ENCODE peak calls at places on chromosomes 13 and 19, in ten cellular contexts. M, A, T, N, Q, V, P, J, Y and F are unnamed samples.

GRCh38 chr19:35344511-35345031 is 3.1 kb upstream of the FFAR1 start:
- DNase-seq in A (no peak), N (no peak), P (no peak), V (no peak), Y (peak; percentile 3), T (no peak), M (no peak), J (no peak), Q (no peak), F (no peak)

GRCh38 chr19:39474139-39474620 is 6.5 kb upstream of the TIMM50 start:
- DNase-seq in M (peak; percentile 37), Y (peak; percentile 60), V (peak; percentile 47), T (peak; percentile 64), P (no peak), N (peak; percentile 53), J (peak; percentile 46), Q (peak; percentile 83), A (peak; percentile 18), F (no peak)

GRCh38 chr13:79389031-79389430 is 17.0 kb downstream of the RBM26 start:
- DNase-seq in J (no peak), Q (no peak), M (no peak), T (no peak), N (no peak), V (no peak), P (no peak), Y (no peak), A (no peak), F (no peak)

GRCh38 chr19:18737337-18737953 is 53.7 kb downstream of the COMP start:
- DNase-seq in N (no peak), T (no peak), J (no peak), A (no peak), Q (no peak), Y (peak; percentile 51), M (no peak), V (no peak), P (no peak), F (no peak)

GRCh38 chr19:17830567-17831418 is 9.5 kb upstream of the INSL3 start:
- DNase-seq in M (peak; percentile 47), P (no peak), T (peak; percentile 91), N (peak; percentile 67), A (no peak), Q (peak; percentile 93), Y (peak; percentile 86), J (peak; percentile 76), V (peak; percentile 84), F (peak; percentile 51)

GRCh38 chr13:77309254-77309653 is 17.6 kb downstream of the MYCBP2 start:
- DNase-seq in V (peak; percentile 65), M (no peak), T (no peak), A (no peak), J (no peak), N (no peak), Y (no peak), P (no peak), Q (no peak), F (no peak)

GRCh38 chr13:23949736-23950135 is 52.4 kb upstream of the C1QTNF9B start:
- DNase-seq in J (no peak), P (no peak), N (no peak), M (no peak), V (no peak), Y (no peak), A (no peak), T (no peak), Q (peak; percentile 40), F (no peak)

GRCh38 chr13:55483626-55484158 is 1657.0 kb upstream of the PRR20A start:
- DNase-seq in V (no peak), M (no peak), A (no peak), J (no peak), N (no peak), P (no peak), T (no peak), Y (peak; percentile 31), Q (no peak), F (no peak)

GRCh38 chr19:4369888-4370260 is 26.5 kb downstream of the MPND start:
- DNase-seq in Q (peak; percentile 78), N (no peak), J (no peak), Y (peak; percentile 33), M (peak; percentile 62), V (peak; percentile 32), A (peak; percentile 83), P (peak; percentile 57), T (no peak), F (peak; percentile 61)

GRCh38 chr19:3785464-3785937 is 680 bp downstream of the MATK start:
- DNase-seq in V (no peak), M (no peak), J (no peak), N (no peak), A (no peak), T (no peak), Q (no peak), Y (no peak), P (peak; percentile 78), F (peak; percentile 28)

GRCh38 chr19:11160119-11160768 is 4.7 kb upstream of the SPC24 start:
- DNase-seq in N (peak; percentile 78), Q (no peak), P (no peak), T (no peak), Y (no peak), J (peak; percentile 78), A (no peak), M (peak; percentile 49), V (peak; percentile 71), F (peak; percentile 49)

DNA sequence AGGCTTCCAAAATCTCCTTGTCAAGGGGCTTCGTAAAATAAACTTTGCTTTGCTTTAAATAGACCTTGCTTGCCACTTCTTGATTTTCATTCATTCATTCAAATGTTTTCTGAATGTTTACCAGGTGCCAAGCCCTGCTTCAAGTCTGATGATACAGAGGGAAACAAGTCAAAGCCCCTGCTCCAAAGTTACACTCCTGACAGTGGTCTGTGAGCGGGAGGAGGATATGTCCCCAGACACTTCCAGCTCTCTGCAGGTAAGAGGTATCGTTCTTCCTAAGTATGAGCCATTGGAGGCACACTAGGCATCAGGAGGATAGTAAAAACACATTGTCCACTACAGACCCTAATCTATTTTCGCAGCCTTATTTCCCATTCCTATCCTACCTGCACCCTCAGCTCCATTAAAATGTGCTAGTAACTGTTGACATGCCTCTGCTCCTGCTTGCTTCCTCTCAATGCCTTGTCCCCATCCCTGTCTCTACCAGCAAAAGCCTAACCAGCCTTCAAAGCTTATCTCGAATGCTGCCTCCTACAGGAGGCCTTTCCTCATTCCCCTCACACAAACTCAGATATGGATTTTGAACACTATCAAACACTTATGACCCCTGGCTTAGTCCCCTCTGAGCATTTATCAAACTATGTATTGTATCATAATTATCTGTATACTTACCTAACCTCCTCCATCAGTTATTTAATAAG is 6.2 kb upstream of the WBP4 start:
- DNase-seq in Y (no peak), T (peak; percentile 33), A (no peak), V (no peak), J (no peak), P (no peak), Q (no peak), N (no peak), M (no peak), F (peak; percentile 31)
- TF ChIP-seq CTCF in Y (peak; percentile 17), T (peak; percentile 21), A (peak; percentile 20), V (peak; percentile 49), J (peak; percentile 30), P (peak; percentile 28), Q (no peak), N (peak; percentile 25), M (peak; percentile 26), F (peak; percentile 12)

DNA sequence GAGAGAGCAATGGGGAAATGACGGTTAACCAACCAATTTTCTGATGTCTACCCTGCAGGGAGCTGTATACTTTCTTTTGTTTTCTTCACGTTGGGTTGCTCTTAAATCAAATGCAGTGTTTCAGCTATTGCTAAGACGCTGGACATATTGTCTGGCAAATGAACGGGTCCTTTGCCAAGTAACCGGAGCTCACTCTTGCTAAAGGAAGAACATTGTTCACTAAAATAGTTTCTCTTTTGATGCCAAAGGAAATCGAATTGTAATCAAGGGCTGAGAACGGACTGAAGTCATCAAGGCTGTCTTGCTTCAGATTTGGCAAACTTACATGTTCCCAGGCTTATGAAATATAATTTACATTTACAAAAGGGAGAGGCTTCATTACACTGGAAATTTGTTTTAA is 142.3 kb upstream of the ARGLU1 start:
- DNase-seq in Q (no peak), Y (no peak), V (peak; percentile 9), A (no peak), P (no peak), N (peak; percentile 43), J (peak; percentile 74), T (no peak), M (peak; percentile 70), F (peak; percentile 67)
- H3K4me3 ChIP-seq in Q (no peak overlapping the region), Y (no peak overlapping the region), V (no peak overlapping the region), A (no peak overlapping the region), P (no peak overlapping the region), N (no peak overlapping the region), J (peak overlapping the region; percentile 28), T (no peak overlapping the region), M (no peak overlapping the region), F (no peak overlapping the region)

GRCh38 chr13:25927966-25928365 is 123.8 kb downstream of the SHISA2 start:
- DNase-seq in J (no peak), M (no peak), A (no peak), N (no peak), V (no peak), T (no peak), P (no peak), Y (no peak), Q (no peak), F (no peak)
- TF ChIP-seq CTCF in J (no peak), M (no peak), A (no peak), N (no peak), V (no peak), T (no peak), P (no peak), Y (no peak), Q (no peak), F (no peak)

DNA sequence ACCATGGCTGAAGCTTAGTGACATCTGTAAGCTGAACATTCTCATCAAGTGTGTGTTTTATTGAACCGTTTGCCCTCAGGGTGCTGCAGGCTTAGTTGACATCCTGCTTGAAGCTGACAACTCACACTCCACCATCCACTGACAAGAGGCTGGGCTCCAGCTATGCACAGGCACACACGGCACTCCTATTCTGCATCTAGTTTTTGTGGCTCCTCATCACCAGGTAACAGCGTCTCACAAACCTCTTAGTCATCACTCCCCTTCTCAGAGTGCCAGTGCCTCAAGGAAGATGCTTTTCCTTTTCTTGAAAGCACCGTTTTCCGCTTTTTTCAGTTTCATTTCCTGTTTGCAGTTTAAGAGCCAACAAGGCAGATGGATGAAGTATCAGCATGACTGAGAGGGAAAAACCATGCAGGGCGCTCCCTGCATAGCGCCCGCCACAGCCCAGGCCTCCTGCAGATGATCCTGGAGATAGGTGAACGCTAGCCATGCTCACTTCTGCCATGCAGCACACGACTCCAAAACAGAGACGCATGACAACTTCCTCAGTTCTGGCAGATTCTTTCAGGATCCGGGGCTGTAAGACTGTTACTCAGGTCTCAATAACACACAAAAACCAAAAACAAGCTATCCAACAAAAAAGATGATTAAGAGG is 491.3 kb downstream of the COG6 start:
- DNase-seq in J (no peak), Q (no peak), Y (no peak), N (no peak), M (peak; percentile 38), A (no peak), P (no peak), T (no peak), V (no peak), F (no peak)
- H3K4me3 ChIP-seq in J (no peak overlapping the region), Q (no peak overlapping the region), Y (no peak overlapping the region), N (no peak overlapping the region), M (no peak overlapping the region), A (no peak overlapping the region), P (no peak overlapping the region), T (no peak overlapping the region), V (no peak overlapping the region), F (no peak overlapping the region)

GRCh38 chr13:32415019-32415418 is 12.9 kb downstream of the N4BP2L1 start:
- DNase-seq in N (peak; percentile 21), Y (no peak), A (no peak), T (peak; percentile 29), M (no peak), V (peak; percentile 47), J (no peak), P (no peak), Q (no peak), F (peak; percentile 20)
- TF ChIP-seq CTCF in N (peak; percentile 65), Y (peak; percentile 23), A (peak; percentile 42), T (peak; percentile 25), M (peak; percentile 58), V (peak; percentile 84), J (peak; percentile 63), P (peak; percentile 42), Q (no peak), F (peak; percentile 63)